ENCODE peak calls at places on chromosomes 12 and 14, in five cellular contexts. W is left ventricle myocardium superior; E is T-helper 1 cell; R is DMS 273 treated with DMSO at 0.1 percent for 48 hours; C is activated T-helper 1 cell treated with anti-CD3 and anti-CD28 coated beads, Interleukin-2, amount 50 U/mL, for 16 hours. X is an unnamed sample.

GRCh38 chr14:65193891-65194290 is 91.6 kb upstream of the MAX start:
- DNase-seq in C (no peak), R (no peak), W (no peak), E (no peak), X (no peak)

GRCh38 chr14:39731912-39732311 is 299.7 kb upstream of the FBXO33 start:
- DNase-seq in E (no peak), C (no peak), R (no peak), W (no peak), X (peak)

GRCh38 chr14:90179809-90180779 is 76.3 kb upstream of the PSMC1 start:
- DNase-seq in C (no peak), R (no peak), W (peak), E (no peak), X (no peak)

GRCh38 chr12:57460457-57461325 is 1.1 kb downstream of the GLI1 start:
- DNase-seq in E (no peak), R (no peak), C (no peak), W (peak), X (no peak)

GRCh38 chr12:66235626-66236281 is 46.7 kb downstream of the IRAK3 start:
- DNase-seq in R (no peak), C (no peak), E (no peak), W (no peak), X (no peak)

GRCh38 chr12:8817856-8818255 is 4.6 kb upstream of the A2ML1 start:
- DNase-seq in W (no peak), C (no peak), R (no peak), E (no peak), X (no peak)

GRCh38 chr14:50002926-50003212 is 110.0 kb downstream of the ARF6 start:
- DNase-seq in C (no peak), R (no peak), E (no peak), W (no peak), X (no peak)

GRCh38 chr12:120988234-120988633 is 9.9 kb downstream of the HNF1A start:
- DNase-seq in E (no peak), W (no peak), R (no peak), C (no peak), X (no peak)

GRCh38 chr12:32618115-32618514 is 61.0 kb upstream of the DNM1L start:
- DNase-seq in C (no peak), W (no peak), E (no peak), R (no peak), X (no peak)

GRCh38 chr14:68327231-68327630 is 465.6 kb downstream of the ZFP36L1 start:
- DNase-seq in R (no peak), C (no peak), E (no peak), W (no peak), X (no peak)

GRCh38 chr14:97486601-97487120 is 689.5 kb downstream of the VRK1 start:
- DNase-seq in R (no peak), C (no peak), E (no peak), W (no peak), X (no peak)

GRCh38 chr14:30906752-30907658 is 32.6 kb downstream of the COCH start:
- DNase-seq in C (no peak), R (no peak), W (no peak), E (no peak), X (peak)

GRCh38 chr12:64825143-64826011 is 930 bp downstream of the TBC1D30 start:
- DNase-seq in C (no peak), R (no peak), W (no peak), E (no peak), X (no peak)

GRCh38 chr14:23636317-23637211 is at the start of gene DHRS2:
- DNase-seq in W (no peak), R (no peak), C (no peak), E (no peak), X (no peak)

GRCh38 chr14:50475460-50475859 is 56.9 kb downstream of the MAP4K5 start:
- DNase-seq in R (no peak), E (no peak), W (no peak), C (no peak), X (no peak)

GRCh38 chr14:95523818-95524448 is 7.5 kb upstream of the SYNE3 start:
- DNase-seq in E (no peak), R (no peak), W (no peak), C (no peak), X (peak)

GRCh38 chr12:54360717-54361456 is 3.4 kb downstream of the GPR84 start:
- DNase-seq in W (peak), E (no peak), C (no peak), R (no peak), X (peak)

GRCh38 chr12:94141004-94141764 is 7.2 kb upstream of the PLXNC1 start:
- DNase-seq in E (no peak), R (no peak), C (no peak), W (no peak), X (no peak)

GRCh38 chr14:50786821-50787464 is 44.0 kb downstream of the NIN start:
- DNase-seq in W (no peak), E (no peak), R (no peak), C (no peak), X (no peak)

GRCh38 chr12:42756841-42757661 is 167.5 kb upstream of the PRICKLE1 start:
- DNase-seq in C (no peak), R (no peak), W (no peak), E (no peak), X (no peak)

GRCh38 chr14:67413806-67414769 is 2.1 kb upstream of the PLEK2 start:
- DNase-seq in C (no peak), E (no peak), W (no peak), R (no peak), X (no peak)

GRCh38 chr12:64193045-64193444 is 29.1 kb downstream of the KICS2 start:
- DNase-seq in W (no peak), E (no peak), R (no peak), C (no peak), X (no peak)

GRCh38 chr12:76037130-76038105 is 5.8 kb upstream of the PHLDA1 start:
- DNase-seq in E (no peak), R (peak), W (no peak), C (no peak), X (peak)

GRCh38 chr12:100753837-100754236 is 40.7 kb upstream of the ANO4 start:
- DNase-seq in E (no peak), R (no peak), C (no peak), W (no peak), X (no peak)

GRCh38 chr12:110249105-110249504 is 31.9 kb upstream of the ATP2A2 start:
- DNase-seq in R (no peak), W (peak), E (no peak), C (no peak), X (no peak)

GRCh38 chr12:51403744-51404143 is 12.5 kb upstream of the GALNT6 start:
- DNase-seq in C (no peak), R (no peak), E (no peak), W (no peak), X (no peak)

GRCh38 chr12:105843989-105844768 is 294.6 kb downstream of the NUAK1 start:
- DNase-seq in R (no peak), E (no peak), C (no peak), W (no peak), X (no peak)

GRCh38 chr14:102928412-102929348 is 6.2 kb downstream of the AMN start:
- DNase-seq in R (no peak), W (peak), E (peak), C (peak), X (peak)

GRCh38 chr12:69354561-69355187 is 4.9 kb upstream of the YEATS4 start:
- DNase-seq in W (no peak), R (no peak), E (no peak), C (no peak), X (no peak)

GRCh38 chr14:92501891-92502351 is 11.7 kb upstream of the RIN3 start:
- DNase-seq in R (no peak), E (no peak), W (no peak), C (no peak), X (no peak)

GRCh38 chr12:96400631-96401060 is 407 bp upstream of the CDK17 start:
- DNase-seq in W (no peak), R (no peak), E (no peak), C (no peak), X (peak)

GRCh38 chr12:125519026-125519651 is 453.9 kb downstream of the AACS start:
- DNase-seq in R (no peak), W (no peak), E (no peak), C (no peak), X (no peak)

GRCh38 chr12:57965766-57966165 is 24.4 kb downstream of the ATP23 start:
- DNase-seq in E (no peak), R (no peak), C (no peak), W (no peak), X (no peak)

X was measured in Jurkat, Clone E6-1.